ENCODE peak calls at places on chromosomes 4 and X, in five cellular contexts. One of them, this sample, is unnamed.
A peak's percentile ranks its signal among the peaks of the same experiment; 100 is the strongest.

GRCh38 chrX:107978707-107979307 is 3.4 kb downstream of the TEX13B start:
- DNase-seq in GM12878: no peak
- DNase-seq in SK-N-SH: peak; percentile 11
- DNase-seq in K562: peak; percentile 9
- DNase-seq in HepG2: peak; percentile 11
- DNase-seq in this sample: peak; percentile 15

GRCh38 chr4:55004831-55005230 is 120.6 kb downstream of the KDR start:
- DNase-seq in GM12878: no peak
- DNase-seq in K562: no peak
- DNase-seq in HepG2: no peak
- DNase-seq in SK-N-SH: no peak
- DNase-seq in this sample: no peak

GRCh38 chr4:51895816-51896408 is 53.0 kb downstream of the DCUN1D4 start:
- DNase-seq in K562: peak; percentile 79
- DNase-seq in HepG2: peak; percentile 77
- DNase-seq in SK-N-SH: peak; percentile 64
- DNase-seq in GM12878: peak; percentile 34
- DNase-seq in this sample: peak; percentile 64

GRCh38 chr4:65167719-65168118 is 502.6 kb downstream of the EPHA5 start:
- DNase-seq in HepG2: no peak
- DNase-seq in SK-N-SH: no peak
- DNase-seq in GM12878: no peak
- DNase-seq in K562: no peak
- DNase-seq in this sample: no peak

GRCh38 chr4:118280501-118281218 is 72.1 kb downstream of the PRSS12 start:
- DNase-seq in HepG2: peak; percentile 74
- DNase-seq in SK-N-SH: peak; percentile 50
- DNase-seq in GM12878: peak; percentile 38
- DNase-seq in K562: peak; percentile 22
- DNase-seq in this sample: peak; percentile 78

GRCh38 chr4:53941331-53941730 is 123.1 kb downstream of the CHIC2 start:
- DNase-seq in K562: no peak
- DNase-seq in GM12878: no peak
- DNase-seq in SK-N-SH: no peak
- DNase-seq in HepG2: no peak
- DNase-seq in this sample: no peak

GRCh38 chr4:40185830-40186664 is 10.8 kb upstream of the RHOH start:
- DNase-seq in K562: no peak
- DNase-seq in SK-N-SH: no peak
- DNase-seq in HepG2: no peak
- DNase-seq in GM12878: peak; percentile 94
- DNase-seq in this sample: no peak

GRCh38 chr4:159150380-159150779 is 47.5 kb downstream of the RAPGEF2 start:
- DNase-seq in K562: no peak
- DNase-seq in GM12878: no peak
- DNase-seq in HepG2: no peak
- DNase-seq in SK-N-SH: no peak
- DNase-seq in this sample: no peak

GRCh38 chrX:31435592-31435991 is 363.8 kb upstream of the FTHL17 start:
- DNase-seq in HepG2: no peak
- DNase-seq in GM12878: no peak
- DNase-seq in SK-N-SH: no peak
- DNase-seq in K562: no peak
- DNase-seq in this sample: no peak

GRCh38 chr4:142130636-142131035 is 494.3 kb downstream of the IL15 start:
- DNase-seq in HepG2: no peak
- DNase-seq in SK-N-SH: no peak
- DNase-seq in K562: no peak
- DNase-seq in GM12878: no peak
- DNase-seq in this sample: no peak

GRCh38 chrX:63754141-63754859 is 30.7 kb downstream of the ARHGEF9 start:
- DNase-seq in HepG2: no peak
- DNase-seq in GM12878: no peak
- DNase-seq in SK-N-SH: no peak
- DNase-seq in K562: no peak
- DNase-seq in this sample: no peak

GRCh38 chrX:27679281-27679680 is 89.1 kb downstream of the DCAF8L2 start:
- DNase-seq in GM12878: no peak
- DNase-seq in SK-N-SH: no peak
- DNase-seq in K562: no peak
- DNase-seq in HepG2: no peak
- DNase-seq in this sample: no peak

GRCh38 chr4:12293906-12294525 is 865.3 kb upstream of the HS3ST1 start:
- DNase-seq in K562: no peak
- DNase-seq in GM12878: no peak
- DNase-seq in SK-N-SH: no peak
- DNase-seq in HepG2: no peak
- DNase-seq in this sample: no peak

GRCh38 chr4:12486995-12487394 is 997.1 kb downstream of the RAB28 start:
- DNase-seq in K562: no peak
- DNase-seq in GM12878: no peak
- DNase-seq in SK-N-SH: no peak
- DNase-seq in HepG2: no peak
- DNase-seq in this sample: no peak

GRCh38 chrX:154918060-154918483 is 31.9 kb downstream of the F8A1 start:
- DNase-seq in GM12878: peak; percentile 16
- DNase-seq in HepG2: peak; percentile 48
- DNase-seq in SK-N-SH: peak; percentile 65
- DNase-seq in K562: peak; percentile 34
- DNase-seq in this sample: no peak

GRCh38 chrX:24242649-24243556 is 71.0 kb downstream of the SUPT20HL2 start:
- DNase-seq in SK-N-SH: no peak
- DNase-seq in HepG2: peak; percentile 9
- DNase-seq in K562: no peak
- DNase-seq in GM12878: peak; percentile 95
- DNase-seq in this sample: peak; percentile 56

GRCh38 chrX:129600981-129601424 is 53.8 kb downstream of the APLN start:
- DNase-seq in GM12878: no peak
- DNase-seq in HepG2: peak; percentile 4
- DNase-seq in K562: peak; percentile 29
- DNase-seq in SK-N-SH: peak; percentile 51
- DNase-seq in this sample: peak; percentile 24

GRCh38 chr4:182880387-182881356 is 36.5 kb downstream of the DCTD start:
- DNase-seq in SK-N-SH: no peak
- DNase-seq in K562: no peak
- DNase-seq in HepG2: peak; percentile 89
- DNase-seq in GM12878: no peak
- DNase-seq in this sample: no peak

GRCh38 chr4:52600275-52600674 is 58.8 kb downstream of the USP46 start:
- DNase-seq in SK-N-SH: no peak
- DNase-seq in K562: no peak
- DNase-seq in GM12878: no peak
- DNase-seq in HepG2: no peak
- DNase-seq in this sample: no peak

GRCh38 chrX:110286126-110286525 is 31.8 kb downstream of the AMMECR1 start:
- DNase-seq in K562: no peak
- DNase-seq in SK-N-SH: no peak
- DNase-seq in HepG2: no peak
- DNase-seq in GM12878: no peak
- DNase-seq in this sample: no peak

GRCh38 chr4:174907508-174907907 is 10.7 kb upstream of the ADAM29 start:
- DNase-seq in GM12878: no peak
- DNase-seq in K562: no peak
- DNase-seq in SK-N-SH: no peak
- DNase-seq in HepG2: no peak
- DNase-seq in this sample: no peak

GRCh38 chrX:137482136-137482535 is 83.8 kb upstream of the ZIC3 start:
- DNase-seq in K562: no peak
- DNase-seq in HepG2: no peak
- DNase-seq in SK-N-SH: no peak
- DNase-seq in GM12878: no peak
- DNase-seq in this sample: no peak

GRCh38 chrX:24026403-24026801 is 584 bp downstream of the KLHL15 start:
- DNase-seq in K562: peak; percentile 49
- DNase-seq in HepG2: no peak
- DNase-seq in SK-N-SH: peak; percentile 48
- DNase-seq in GM12878: no peak
- DNase-seq in this sample: no peak

GRCh38 chr4:39637572-39638357 is 900 bp downstream of the SMIM14 start:
- DNase-seq in SK-N-SH: peak; percentile 54
- DNase-seq in K562: peak; percentile 41
- DNase-seq in HepG2: peak; percentile 64
- DNase-seq in GM12878: no peak
- DNase-seq in this sample: no peak

GRCh38 chrX:5399403-5399802 is 829.3 kb downstream of the NLGN4X start:
- DNase-seq in HepG2: no peak
- DNase-seq in SK-N-SH: no peak
- DNase-seq in GM12878: no peak
- DNase-seq in K562: no peak
- DNase-seq in this sample: no peak

GRCh38 chrX:19670854-19671620 is 155.7 kb upstream of the MAP3K15 start:
- DNase-seq in SK-N-SH: peak; percentile 4
- DNase-seq in K562: no peak
- DNase-seq in HepG2: peak; percentile 79
- DNase-seq in GM12878: no peak
- DNase-seq in this sample: no peak

GRCh38 chr4:73836373-73837269 is at the start of gene CXCL6:
- DNase-seq in GM12878: no peak
- DNase-seq in SK-N-SH: no peak
- DNase-seq in K562: no peak
- DNase-seq in HepG2: no peak
- DNase-seq in this sample: peak; percentile 80

GRCh38 chr4:156970501-156971167 is 965 bp downstream of the PDGFC start:
- DNase-seq in K562: no peak
- DNase-seq in GM12878: no peak
- DNase-seq in HepG2: peak; percentile 61
- DNase-seq in SK-N-SH: peak; percentile 68
- DNase-seq in this sample: peak; percentile 48

GRCh38 chrX:75887833-75888232 is 102.8 kb upstream of the MAGEE2 start:
- DNase-seq in GM12878: no peak
- DNase-seq in HepG2: no peak
- DNase-seq in SK-N-SH: no peak
- DNase-seq in K562: no peak
- DNase-seq in this sample: no peak

GRCh38 chrX:119880552-119881437 is 9.2 kb downstream of the NDUFA1 start:
- DNase-seq in K562: peak; percentile 57
- DNase-seq in SK-N-SH: peak; percentile 71
- DNase-seq in HepG2: peak; percentile 45
- DNase-seq in GM12878: peak; percentile 35
- DNase-seq in this sample: peak; percentile 14

DNA sequence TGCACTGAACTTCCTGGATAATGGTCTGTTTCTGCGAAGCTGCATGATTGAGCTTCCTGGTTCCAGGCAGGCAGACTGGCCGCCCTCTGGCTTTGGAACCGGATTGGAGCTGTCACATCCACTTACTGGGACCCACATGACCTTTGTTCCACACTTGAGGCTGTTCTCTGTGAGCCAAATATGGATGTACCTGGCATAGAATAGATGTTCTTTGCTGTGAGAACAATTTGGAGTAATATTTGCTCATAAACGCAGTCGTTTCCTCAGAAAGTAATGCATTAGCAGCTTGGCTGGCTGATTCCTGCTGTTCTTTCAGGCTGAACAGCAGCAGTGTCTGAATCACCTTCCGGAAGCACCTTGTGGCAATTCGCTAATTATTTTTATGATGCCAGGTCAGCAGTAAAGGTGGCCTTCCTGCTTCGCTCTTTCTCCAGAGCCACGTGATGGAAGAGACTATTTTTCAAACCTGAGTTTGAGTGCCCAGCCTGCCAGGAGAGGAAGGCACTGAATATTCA is 78.1 kb upstream of the BOD1L1 start:
- DNase-seq in GM12878: no peak
- DNase-seq in SK-N-SH: peak; percentile 24
- DNase-seq in HepG2: no peak
- DNase-seq in K562: no peak
- DNase-seq in this sample: no peak
- TF ChIP-seq REST in GM12878: no peak
- TF ChIP-seq REST in SK-N-SH: no peak
- TF ChIP-seq REST in HepG2: no peak
- TF ChIP-seq REST in K562: no peak
- TF ChIP-seq REST in this sample: no peak

GRCh38 chrX:40140706-40141499 is 43.1 kb upstream of the BCOR start:
- DNase-seq in HepG2: peak; percentile 56
- DNase-seq in SK-N-SH: no peak
- DNase-seq in GM12878: no peak
- DNase-seq in K562: no peak
- DNase-seq in this sample: no peak
- TF ChIP-seq GABPA in HepG2: no peak
- TF ChIP-seq GABPA in SK-N-SH: no peak
- TF ChIP-seq GABPA in GM12878: no peak
- TF ChIP-seq GABPA in K562: no peak
- TF ChIP-seq GABPA in this sample: no peak

GRCh38 chrX:103536071-103536470 is 16.8 kb upstream of the RAB40A start:
- DNase-seq in SK-N-SH: no peak
- DNase-seq in K562: no peak
- DNase-seq in GM12878: no peak
- DNase-seq in HepG2: no peak
- DNase-seq in this sample: no peak

GRCh38 chrX:103535206-103535605 is 15.9 kb upstream of the RAB40A start:
- DNase-seq in HepG2: no peak
- DNase-seq in SK-N-SH: no peak
- DNase-seq in GM12878: no peak
- DNase-seq in K562: no peak
- DNase-seq in this sample: no peak

GRCh38 chrX:103538728-103539127 is 19.4 kb upstream of the RAB40A start:
- DNase-seq in GM12878: no peak
- DNase-seq in HepG2: no peak
- DNase-seq in K562: no peak
- DNase-seq in SK-N-SH: no peak
- DNase-seq in this sample: no peak

GRCh38 chrX:103537871-103538387 is 18.6 kb upstream of the RAB40A start:
- DNase-seq in HepG2: no peak
- DNase-seq in GM12878: no peak
- DNase-seq in K562: no peak
- DNase-seq in SK-N-SH: no peak
- DNase-seq in this sample: no peak

DNA sequence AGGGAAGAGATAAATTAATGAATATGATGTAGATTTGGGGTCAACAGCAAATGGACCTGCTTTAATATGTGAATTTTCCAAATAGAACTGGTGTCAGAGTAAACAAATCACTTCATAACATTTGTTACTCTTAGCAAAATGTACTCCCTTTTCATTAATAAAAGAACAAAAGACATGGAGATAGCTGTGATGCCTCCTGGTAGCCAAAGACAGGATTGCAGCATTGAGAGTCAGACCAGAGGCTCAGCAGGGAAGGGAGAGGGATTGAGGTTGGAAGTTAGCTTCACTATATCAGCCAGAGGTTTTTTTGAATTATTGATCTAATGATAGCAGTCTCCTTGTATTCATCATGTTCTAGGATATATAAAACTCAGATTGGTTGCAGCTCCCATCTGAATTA is 17.4 kb upstream of the RAB40A start:
- DNase-seq in SK-N-SH: no peak
- DNase-seq in GM12878: no peak
- DNase-seq in HepG2: no peak
- DNase-seq in K562: no peak
- DNase-seq in this sample: no peak
- H3K27ac ChIP-seq in SK-N-SH: no peak overlapping the region
- H3K27ac ChIP-seq in GM12878: no peak overlapping the region
- H3K27ac ChIP-seq in HepG2: no peak overlapping the region
- H3K27ac ChIP-seq in K562: no peak overlapping the region
- H3K27ac ChIP-seq in this sample: no peak overlapping the region

DNA sequence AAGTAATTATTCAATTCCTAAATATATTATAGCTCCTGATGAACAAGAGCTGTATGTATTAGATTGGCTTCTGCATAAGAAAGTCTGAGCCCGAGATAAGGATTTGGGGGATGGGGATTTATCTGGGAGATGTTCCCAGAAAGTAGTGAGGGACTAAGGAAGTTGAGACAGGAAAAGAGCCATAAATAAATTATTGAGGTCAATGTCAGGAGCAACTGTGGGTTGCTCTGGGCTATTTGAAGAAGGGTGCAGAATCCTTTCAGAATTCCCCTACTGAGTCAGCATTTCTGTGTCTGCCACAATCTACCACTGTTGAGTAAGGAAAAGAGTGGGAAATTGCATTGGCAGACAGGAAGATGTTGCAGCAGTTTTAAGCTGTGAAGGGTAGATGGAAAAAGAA is 3.1 kb upstream of the TDO2 start:
- DNase-seq in GM12878: no peak
- DNase-seq in SK-N-SH: no peak
- DNase-seq in K562: no peak
- DNase-seq in HepG2: no peak
- DNase-seq in this sample: no peak
- TF ChIP-seq REST in GM12878: no peak
- TF ChIP-seq REST in SK-N-SH: no peak
- TF ChIP-seq REST in K562: no peak
- TF ChIP-seq REST in HepG2: no peak
- TF ChIP-seq REST in this sample: no peak

This sample was measured in HL-60.